ENCODE peak calls at places on chromosomes 13 and 19, in eight cellular contexts. Y is transverse colon; R is vagina; V is activated CD8-positive, alpha-beta T cell treated with anti-CD3 and anti-CD28 coated beads for 36 hours; N is neural progenitor cell; Z is HFF-Myc; P is stomach; C is AG04449. X is an unnamed sample.

GRCh38 chr19:36898422-36898821 is 17.7 kb downstream of the ZNF829 start:
- DNase-seq in R (no peak), P (no peak), C (no peak), N (no peak), Z (no peak), V (no peak), Y (no peak), X (no peak)

GRCh38 chr19:1069009-1069779 is 2.2 kb downstream of the ARHGAP45 start:
- DNase-seq in N (no peak), Z (no peak), C (no peak), R (no peak), P (peak; percentile 74), V (peak; percentile 77), Y (peak; percentile 82), X (no peak)

GRCh38 chr19:51461723-51462161 is 3.5 kb upstream of the SIGLEC8 start:
- DNase-seq in Y (peak; percentile 16), Z (no peak), V (no peak), P (peak; percentile 24), R (no peak), N (no peak), C (no peak), X (no peak)

GRCh38 chr19:6204212-6204611 is 68.7 kb downstream of the ACSBG2 start:
- DNase-seq in C (no peak), R (no peak), Z (no peak), P (no peak), Y (no peak), N (no peak), V (no peak), X (no peak)

GRCh38 chr13:41917641-41918040 is 43.3 kb downstream of the VWA8 start:
- DNase-seq in Z (no peak), Y (no peak), P (no peak), C (peak; percentile 76), N (no peak), R (no peak), V (peak; percentile 37), X (peak; percentile 57)

GRCh38 chr13:78465250-78465649 is 138.1 kb downstream of the POU4F1 start:
- DNase-seq in P (no peak), R (no peak), Y (no peak), N (no peak), V (no peak), Z (no peak), C (no peak), X (no peak)

GRCh38 chr13:106129273-106129672 is 406.2 kb downstream of the EFNB2 start:
- DNase-seq in Y (no peak), P (no peak), C (no peak), R (no peak), V (no peak), N (no peak), Z (no peak), X (no peak)

GRCh38 chr19:48752511-48753365 is at the start of gene FUT1:
- DNase-seq in P (peak; percentile 95), Z (no peak), R (no peak), V (peak; percentile 61), Y (peak; percentile 76), C (no peak), N (peak; percentile 89), X (no peak)

GRCh38 chr13:82802528-82802927 is 1079.7 kb downstream of the SLITRK1 start:
- DNase-seq in Z (no peak), V (no peak), Y (no peak), R (no peak), N (no peak), P (no peak), C (no peak), X (no peak)

GRCh38 chr19:33905937-33906577 is 109.4 kb downstream of the KCTD15 start:
- DNase-seq in P (peak; percentile 86), Z (no peak), R (no peak), V (peak; percentile 24), N (peak; percentile 77), Y (peak; percentile 85), C (no peak), X (no peak)

GRCh38 chr19:41792513-41793413 is 3.6 kb upstream of the CEACAM3 start:
- DNase-seq in N (peak; percentile 79), R (no peak), P (peak; percentile 61), Z (no peak), Y (peak; percentile 63), V (peak; percentile 74), C (no peak), X (peak; percentile 13)

GRCh38 chr19:7953060-7953459 is 9.6 kb upstream of the TIMM44 start:
- DNase-seq in Z (no peak), P (no peak), N (no peak), V (no peak), Y (no peak), C (no peak), R (no peak), X (no peak)

GRCh38 chr19:27671876-27672275 is 1541.1 kb downstream of the UQCRFS1 start:
- DNase-seq in Y (no peak), R (peak; percentile 29), C (no peak), N (no peak), Z (no peak), V (no peak), P (no peak), X (no peak)

GRCh38 chr19:3985643-3986259 is 488 bp upstream of the EEF2 start:
- DNase-seq in Z (no peak), V (no peak), N (no peak), R (no peak), C (no peak), Y (no peak), P (no peak), X (no peak)

GRCh38 chr13:48291730-48292129 is 11.8 kb upstream of the RB1 start:
- DNase-seq in N (no peak), V (no peak), Y (no peak), P (peak; percentile 28), Z (no peak), R (no peak), C (no peak), X (no peak)

GRCh38 chr13:32639502-32640105 is 53.4 kb downstream of the PDS5B start:
- DNase-seq in R (no peak), C (peak; percentile 36), Z (peak; percentile 14), N (peak; percentile 59), V (peak; percentile 64), Y (peak; percentile 57), P (peak; percentile 54), X (peak; percentile 43)

DNA sequence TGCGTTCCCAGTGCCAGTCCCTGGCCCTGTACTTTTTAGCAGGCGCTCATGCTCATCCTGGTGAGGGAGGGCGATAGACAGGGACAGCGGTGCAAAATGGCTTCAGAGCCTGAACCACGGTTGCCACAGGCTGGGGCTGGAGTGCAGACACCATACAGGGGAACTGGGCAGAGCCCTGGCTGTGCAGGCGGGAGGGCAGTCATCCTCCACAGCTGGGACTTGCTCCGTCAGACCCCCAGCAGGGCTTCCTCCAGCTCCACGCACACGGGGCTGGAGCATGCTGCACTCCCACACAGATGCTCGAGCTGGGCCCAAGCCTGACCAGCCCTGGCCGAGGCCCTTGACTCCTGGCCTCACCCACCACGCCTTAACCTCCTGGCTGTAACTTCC is 23.7 kb downstream of the TFDP1 start:
- DNase-seq in P (no peak), Z (no peak), N (no peak), Y (no peak), R (no peak), V (no peak), C (no peak), X (no peak)
- TF ChIP-seq CTCF in P (no peak), Z (no peak), N (no peak), Y (no peak), R (no peak), V (no peak), C (no peak), X (no peak)

DNA sequence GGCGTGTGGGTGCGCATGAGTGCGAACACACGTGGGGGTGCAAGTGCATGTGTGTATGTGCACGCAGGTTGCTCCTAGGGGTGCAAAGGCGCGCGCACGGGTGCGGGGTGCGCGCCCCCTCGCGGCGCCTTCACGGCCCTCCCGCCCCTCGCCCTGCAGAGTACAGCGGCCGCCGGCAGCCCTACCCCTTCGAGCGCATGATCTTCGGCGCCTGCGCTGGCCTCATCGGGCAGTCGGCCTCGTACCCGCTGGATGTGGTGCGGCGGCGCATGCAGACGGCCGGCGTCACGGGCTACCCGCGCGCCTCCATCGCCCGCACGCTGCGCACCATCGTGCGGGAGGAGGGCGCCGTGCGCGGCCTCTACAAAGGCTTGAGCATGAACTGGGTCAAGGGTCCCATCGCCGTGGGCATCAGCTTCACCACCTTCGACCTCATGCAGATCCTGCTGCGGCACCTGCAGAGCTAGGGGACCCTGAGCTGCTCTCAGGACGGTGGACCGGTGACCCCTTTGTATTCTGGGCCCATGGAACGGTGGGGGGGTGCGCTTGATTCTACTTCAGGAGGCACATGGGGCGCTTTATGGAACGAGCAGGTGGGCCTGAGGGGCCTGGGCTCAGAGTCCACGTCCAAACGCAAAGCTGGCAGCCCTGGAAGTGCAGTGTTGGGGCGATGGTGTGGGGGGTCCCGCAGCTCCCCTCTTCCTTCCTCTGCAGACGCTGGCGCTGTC is 27.7 kb downstream of the TMEM161A start:
- DNase-seq in P (no peak), N (peak; percentile 81), Z (no peak), V (peak; percentile 45), Y (no peak), C (no peak), R (no peak), X (no peak)
- TF ChIP-seq CTCF in P (no peak), N (peak; percentile 49), Z (peak; percentile 43), V (peak; percentile 44), Y (no peak), C (peak; percentile 41), R (no peak), X (no peak)

GRCh38 chr19:45528149-45528743 is 21.0 kb downstream of the VASP start:
- DNase-seq in C (no peak), R (no peak), Y (no peak), V (no peak), Z (no peak), N (peak; percentile 73), P (no peak), X (no peak)

GRCh38 chr19:45528744-45529453 is 21.6 kb downstream of the VASP start:
- DNase-seq in Y (peak; percentile 77), N (peak; percentile 91), R (no peak), C (no peak), P (peak; percentile 70), Z (no peak), V (peak; percentile 39), X (no peak)

GRCh38 chr19:45526971-45527370 is 19.7 kb downstream of the VASP start:
- DNase-seq in C (no peak), V (no peak), N (no peak), R (no peak), Z (no peak), P (no peak), Y (no peak), X (no peak)

GRCh38 chr19:45526143-45526542 is 18.9 kb downstream of the VASP start:
- DNase-seq in C (no peak), P (peak; percentile 70), N (peak; percentile 89), Y (peak; percentile 68), Z (no peak), R (no peak), V (no peak), X (no peak)

DNA sequence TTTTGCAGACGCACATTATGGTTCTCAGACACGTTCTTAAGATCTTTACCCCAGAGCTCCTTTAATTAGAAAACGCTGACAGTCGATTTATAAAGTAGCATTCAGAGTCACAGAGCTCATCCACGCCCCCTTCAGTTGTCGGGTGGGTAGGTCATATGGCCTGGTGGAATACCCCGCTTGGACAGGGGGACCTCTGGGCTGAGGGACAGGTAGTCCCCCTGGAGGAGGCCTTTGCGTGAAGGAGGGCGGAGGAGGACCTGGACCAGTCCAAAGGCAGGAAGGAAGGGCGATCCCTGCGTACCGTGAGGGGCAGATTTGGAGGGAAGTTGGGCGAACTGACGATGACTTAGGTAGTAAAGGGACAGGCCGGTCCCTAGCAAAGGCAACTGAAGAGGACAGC is 20.5 kb downstream of the VASP start:
- DNase-seq in Z (no peak), Y (no peak), N (peak; percentile 39), V (no peak), R (no peak), C (no peak), P (no peak), X (no peak)
- TF ChIP-seq CTCF in Z (no peak), Y (no peak), N (peak; percentile 23), V (no peak), R (no peak), C (no peak), P (no peak), X (no peak)

GRCh38 chr19:10389863-10390262 is 9.5 kb upstream of the TYK2 start:
- DNase-seq in C (no peak), N (peak; percentile 37), P (no peak), V (peak; percentile 62), Y (no peak), R (no peak), Z (no peak), X (no peak)
- TF ChIP-seq CTCF in C (no peak), N (peak; percentile 38), P (no peak), V (no peak), Y (no peak), R (no peak), Z (peak; percentile 22), X (peak; percentile 39)